ENCODE peak calls at places on chromosomes 4 and X, in four cellular contexts. H is A549, U is GM23248, P is foreskin fibroblast. O is an unnamed sample.

GRCh38 chr4:21948347-21949072 is at the start of gene KCNIP4:
- DNase-seq in U (peak), P (peak), H (no peak), O (no peak)

GRCh38 chr4:127995776-127996175 is 30.6 kb downstream of the ABHD18 start:
- DNase-seq in H (peak), U (peak), P (peak), O (no peak)

GRCh38 chr4:112650332-112650731 is 13.4 kb downstream of the LARP7 start:
- DNase-seq in P (no peak), U (no peak), H (no peak), O (no peak)

GRCh38 chrX:135707880-135708279 is 5.6 kb upstream of the CT45A1 start:
- DNase-seq in P (no peak), U (peak), H (peak), O (no peak)

GRCh38 chr4:54277691-54278090 is 48.6 kb downstream of the PDGFRA start:
- DNase-seq in H (no peak), U (peak), P (peak), O (peak)

GRCh38 chrX:19543951-19544359 is 28.6 kb upstream of the MAP3K15 start:
- DNase-seq in P (no peak), H (no peak), U (no peak), O (no peak)

GRCh38 chrX:107823456-107823855 is 2.2 kb upstream of the MID2 start:
- DNase-seq in H (no peak), P (peak), U (peak), O (peak)

GRCh38 chr4:105162123-105162796 is 15.6 kb downstream of the TET2 start:
- DNase-seq in P (no peak), H (no peak), U (no peak), O (no peak)

GRCh38 chr4:186621959-186622553 is 66.7 kb upstream of the MTNR1A start:
- DNase-seq in U (peak), H (no peak), P (peak), O (peak)

GRCh38 chrX:119132961-119133360 is 5.3 kb upstream of the KIAA1210 start:
- DNase-seq in U (no peak), P (no peak), H (no peak), O (no peak)

GRCh38 chr4:67909910-67910905 is 26.4 kb upstream of the TMPRSS11D start:
- DNase-seq in H (peak), U (peak), P (peak), O (no peak)

GRCh38 chr4:4861592-4862551 is 2.4 kb downstream of the MSX1 start:
- DNase-seq in U (no peak), H (no peak), P (no peak), O (no peak)

GRCh38 chr4:8340721-8341680 is 71.4 kb downstream of the HTRA3 start:
- DNase-seq in H (no peak), P (peak), U (no peak), O (no peak)
- H3K4me3 ChIP-seq in H (no peak), P (no peak), U (no peak), O (no peak)

GRCh38 chr4:14848210-14848609 is 154.1 kb upstream of the CPEB2 start:
- DNase-seq in U (no peak), P (no peak), H (no peak), O (no peak)

GRCh38 chr4:14844059-14844458 is 158.2 kb upstream of the CPEB2 start:
- DNase-seq in P (no peak), H (no peak), U (no peak), O (no peak)

GRCh38 chr4:14841801-14842748 is 160.2 kb upstream of the CPEB2 start:
- DNase-seq in U (peak), P (no peak), H (peak), O (no peak)

GRCh38 chr4:14837860-14838259 is 164.4 kb upstream of the CPEB2 start:
- DNase-seq in U (peak), H (peak), P (no peak), O (no peak)

DNA sequence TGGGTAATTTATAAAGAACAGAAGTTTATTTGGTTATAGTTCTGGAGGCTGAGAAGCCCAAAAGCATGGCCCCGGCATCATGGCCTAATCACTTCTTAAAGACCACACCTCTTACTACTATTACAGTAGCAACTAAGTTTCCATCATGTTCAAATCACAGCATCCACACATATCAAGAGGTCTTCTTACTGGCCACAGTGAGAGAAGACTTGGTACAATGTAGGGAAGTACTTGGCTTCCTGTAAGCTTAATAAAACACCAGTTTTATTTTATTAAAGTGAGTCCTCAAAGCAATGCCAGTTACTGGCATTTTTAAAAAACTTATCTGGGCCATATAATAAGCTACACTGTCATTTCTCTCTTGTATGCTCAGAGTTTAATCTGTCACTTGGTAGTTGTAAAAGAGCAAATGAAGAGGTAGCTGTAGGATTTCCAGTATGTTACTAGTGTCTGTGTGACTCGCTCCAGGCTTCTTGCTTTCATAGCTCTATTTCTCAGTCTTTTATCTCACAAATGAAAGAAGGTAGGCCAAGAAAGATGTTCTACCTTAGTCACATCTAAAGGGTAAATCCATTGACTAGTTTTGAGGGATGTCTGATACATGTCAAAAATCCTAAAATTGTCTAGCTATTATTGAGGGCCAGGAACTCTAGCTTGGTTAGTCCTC is 159.2 kb upstream of the CPEB2 start:
- DNase-seq in H (no peak), U (no peak), P (no peak), O (no peak)
- H3K4me3 ChIP-seq in H (no peak), U (no peak), P (no peak), O (no peak)

GRCh38 chr4:7595883-7596535 is 161.3 kb upstream of the PSAPL1 start:
- DNase-seq in U (no peak), P (no peak), H (no peak), O (no peak)
- H3K4me3 ChIP-seq in U (no peak), P (no peak), H (no peak), O (no peak)

GRCh38 chrX:100874240-100874798 is at the start of gene NOX1:
- DNase-seq in P (peak), U (no peak), H (peak), O (no peak)
- H3K4me3 ChIP-seq in P (no peak), U (no peak), H (no peak), O (no peak)

GRCh38 chr4:61373901-61374611 is 173.9 kb downstream of the ADGRL3 start:
- DNase-seq in H (no peak), P (peak), U (no peak), O (peak)

GRCh38 chr4:61379406-61379805 is 179.3 kb downstream of the ADGRL3 start:
- DNase-seq in U (no peak), H (no peak), P (no peak), O (no peak)

GRCh38 chr4:61376301-61376700 is 176.2 kb downstream of the ADGRL3 start:
- DNase-seq in P (no peak), H (no peak), U (no peak), O (no peak)

GRCh38 chr4:61375316-61375715 is 175.2 kb downstream of the ADGRL3 start:
- DNase-seq in H (no peak), U (no peak), P (peak), O (peak)

GRCh38 chr4:61374612-61374920 is 174.4 kb downstream of the ADGRL3 start:
- DNase-seq in P (peak), U (no peak), H (no peak), O (peak)
- H3K4me3 ChIP-seq in P (no peak), U (no peak), H (no peak), O (no peak)

O was measured in skeletal muscle cell.